ENCODE peak calls at places on chromosomes 4 and X, in nine cellular contexts. One of them, this sample, is unnamed.

GRCh38 chrX:129557844-129558243 is 17.8 kb downstream of the OCRL start:
- DNase-seq in activated naive CD8-positive, alpha-beta T cell treated with anti-CD3 and anti-CD28 coated beads, Interleukin-2, amount 50 U/mL, for 24 hours: no peak
- DNase-seq in WTC11: no peak
- DNase-seq in fibroblast of the conjunctiva: no peak
- DNase-seq in KBM-7: no peak
- DNase-seq in AG09319: no peak
- DNase-seq in endothelial cell: no peak
- DNase-seq in NCI-H1092: no peak
- DNase-seq in HEK293T: no peak
- DNase-seq in this sample: no peak

GRCh38 chr4:105923507-105924238 is 28.4 kb downstream of the NPNT start:
- DNase-seq in activated naive CD8-positive, alpha-beta T cell treated with anti-CD3 and anti-CD28 coated beads, Interleukin-2, amount 50 U/mL, for 24 hours: no peak
- DNase-seq in WTC11: no peak
- DNase-seq in fibroblast of the conjunctiva: no peak
- DNase-seq in KBM-7: no peak
- DNase-seq in AG09319: no peak
- DNase-seq in endothelial cell: no peak
- DNase-seq in NCI-H1092: no peak
- DNase-seq in HEK293T: no peak
- DNase-seq in this sample: no peak

GRCh38 chr4:188408244-188409067 is 269.2 kb downstream of the TRIML1 start:
- DNase-seq in activated naive CD8-positive, alpha-beta T cell treated with anti-CD3 and anti-CD28 coated beads, Interleukin-2, amount 50 U/mL, for 24 hours: no peak
- DNase-seq in WTC11: no peak
- DNase-seq in fibroblast of the conjunctiva: no peak
- DNase-seq in KBM-7: no peak
- DNase-seq in AG09319: peak
- DNase-seq in endothelial cell: no peak
- DNase-seq in NCI-H1092: no peak
- DNase-seq in HEK293T: no peak
- DNase-seq in this sample: no peak

GRCh38 chrX:119512145-119512800 is 44.0 kb downstream of the SLC25A5 start:
- DNase-seq in activated naive CD8-positive, alpha-beta T cell treated with anti-CD3 and anti-CD28 coated beads, Interleukin-2, amount 50 U/mL, for 24 hours: peak
- DNase-seq in WTC11: peak
- DNase-seq in fibroblast of the conjunctiva: peak
- DNase-seq in KBM-7: peak
- DNase-seq in AG09319: peak
- DNase-seq in endothelial cell: peak
- DNase-seq in NCI-H1092: peak
- DNase-seq in HEK293T: peak
- DNase-seq in this sample: peak

GRCh38 chrX:45849261-45849660 is 648.6 kb upstream of the DIPK2B start:
- DNase-seq in activated naive CD8-positive, alpha-beta T cell treated with anti-CD3 and anti-CD28 coated beads, Interleukin-2, amount 50 U/mL, for 24 hours: no peak
- DNase-seq in WTC11: no peak
- DNase-seq in fibroblast of the conjunctiva: peak
- DNase-seq in KBM-7: peak
- DNase-seq in AG09319: peak
- DNase-seq in endothelial cell: no peak
- DNase-seq in NCI-H1092: no peak
- DNase-seq in HEK293T: peak
- DNase-seq in this sample: peak

GRCh38 chrX:20217279-20217678 is 49.4 kb downstream of the RPS6KA3 start:
- DNase-seq in activated naive CD8-positive, alpha-beta T cell treated with anti-CD3 and anti-CD28 coated beads, Interleukin-2, amount 50 U/mL, for 24 hours: no peak
- DNase-seq in WTC11: no peak
- DNase-seq in fibroblast of the conjunctiva: peak
- DNase-seq in KBM-7: peak
- DNase-seq in AG09319: no peak
- DNase-seq in endothelial cell: no peak
- DNase-seq in NCI-H1092: no peak
- DNase-seq in HEK293T: no peak
- DNase-seq in this sample: no peak

GRCh38 chr4:21012851-21013331 is 312.6 kb downstream of the PACRGL start:
- DNase-seq in activated naive CD8-positive, alpha-beta T cell treated with anti-CD3 and anti-CD28 coated beads, Interleukin-2, amount 50 U/mL, for 24 hours: no peak
- DNase-seq in WTC11: no peak
- DNase-seq in fibroblast of the conjunctiva: no peak
- DNase-seq in KBM-7: no peak
- DNase-seq in AG09319: no peak
- DNase-seq in endothelial cell: no peak
- DNase-seq in NCI-H1092: no peak
- DNase-seq in HEK293T: no peak
- DNase-seq in this sample: no peak

GRCh38 chr4:42718336-42718735 is 61.4 kb upstream of the ATP8A1 start:
- DNase-seq in activated naive CD8-positive, alpha-beta T cell treated with anti-CD3 and anti-CD28 coated beads, Interleukin-2, amount 50 U/mL, for 24 hours: no peak
- DNase-seq in WTC11: no peak
- DNase-seq in fibroblast of the conjunctiva: no peak
- DNase-seq in KBM-7: no peak
- DNase-seq in AG09319: no peak
- DNase-seq in endothelial cell: no peak
- DNase-seq in NCI-H1092: no peak
- DNase-seq in HEK293T: no peak
- DNase-seq in this sample: no peak

GRCh38 chrX:49853661-49854060 is 24.6 kb downstream of the PAGE4 start:
- DNase-seq in activated naive CD8-positive, alpha-beta T cell treated with anti-CD3 and anti-CD28 coated beads, Interleukin-2, amount 50 U/mL, for 24 hours: no peak
- DNase-seq in WTC11: no peak
- DNase-seq in fibroblast of the conjunctiva: no peak
- DNase-seq in KBM-7: no peak
- DNase-seq in AG09319: no peak
- DNase-seq in endothelial cell: no peak
- DNase-seq in NCI-H1092: no peak
- DNase-seq in HEK293T: no peak
- DNase-seq in this sample: no peak

GRCh38 chrX:5644786-5645185 is 583.9 kb downstream of the NLGN4X start:
- DNase-seq in activated naive CD8-positive, alpha-beta T cell treated with anti-CD3 and anti-CD28 coated beads, Interleukin-2, amount 50 U/mL, for 24 hours: no peak
- DNase-seq in WTC11: peak
- DNase-seq in fibroblast of the conjunctiva: no peak
- DNase-seq in KBM-7: no peak
- DNase-seq in AG09319: no peak
- DNase-seq in endothelial cell: no peak
- DNase-seq in NCI-H1092: no peak
- DNase-seq in HEK293T: no peak
- DNase-seq in this sample: no peak

GRCh38 chr4:74692973-74693372 is 101.3 kb downstream of the BTC start:
- DNase-seq in activated naive CD8-positive, alpha-beta T cell treated with anti-CD3 and anti-CD28 coated beads, Interleukin-2, amount 50 U/mL, for 24 hours: no peak
- DNase-seq in WTC11: no peak
- DNase-seq in fibroblast of the conjunctiva: no peak
- DNase-seq in KBM-7: no peak
- DNase-seq in AG09319: no peak
- DNase-seq in endothelial cell: no peak
- DNase-seq in NCI-H1092: no peak
- DNase-seq in HEK293T: no peak
- DNase-seq in this sample: no peak

GRCh38 chr4:179595671-179596410 is 2153.6 kb upstream of the AGA start:
- DNase-seq in activated naive CD8-positive, alpha-beta T cell treated with anti-CD3 and anti-CD28 coated beads, Interleukin-2, amount 50 U/mL, for 24 hours: no peak
- DNase-seq in WTC11: no peak
- DNase-seq in fibroblast of the conjunctiva: peak
- DNase-seq in KBM-7: peak
- DNase-seq in AG09319: no peak
- DNase-seq in endothelial cell: no peak
- DNase-seq in NCI-H1092: no peak
- DNase-seq in HEK293T: no peak
- DNase-seq in this sample: no peak

GRCh38 chr4:1566838-1567518 is 117.1 kb downstream of the FAM53A start:
- DNase-seq in activated naive CD8-positive, alpha-beta T cell treated with anti-CD3 and anti-CD28 coated beads, Interleukin-2, amount 50 U/mL, for 24 hours: no peak
- DNase-seq in WTC11: peak
- DNase-seq in fibroblast of the conjunctiva: no peak
- DNase-seq in KBM-7: no peak
- DNase-seq in AG09319: no peak
- DNase-seq in endothelial cell: no peak
- DNase-seq in NCI-H1092: no peak
- DNase-seq in HEK293T: no peak
- DNase-seq in this sample: no peak

This sample was measured in NCI-H774.